ENCODE peak calls at places on chromosomes 1 and 21, in five cellular contexts. One of them, this sample, is unnamed.

GRCh38 chr1:192993426-192994085 is 65.6 kb downstream of the UCHL5 start:
- DNase-seq in stomach: no peak
- DNase-seq in ovary: no peak
- DNase-seq in dorsolateral prefrontal cortex: no peak
- DNase-seq in ascending aorta: no peak
- DNase-seq in this sample: no peak

GRCh38 chr1:222974496-222974895 is 159.7 kb downstream of the DISP1 start:
- DNase-seq in ascending aorta: no peak
- DNase-seq in stomach: no peak
- DNase-seq in ovary: no peak
- DNase-seq in dorsolateral prefrontal cortex: no peak
- DNase-seq in this sample: no peak

GRCh38 chr1:26530898-26531598 is 1.5 kb downstream of the RPS6KA1 start:
- DNase-seq in stomach: peak; percentile 81
- DNase-seq in dorsolateral prefrontal cortex: no peak
- DNase-seq in ovary: no peak
- DNase-seq in ascending aorta: no peak
- DNase-seq in this sample: no peak

GRCh38 chr1:93980320-93980744 is 71.1 kb upstream of the GCLM start:
- DNase-seq in ascending aorta: no peak
- DNase-seq in ovary: no peak
- DNase-seq in dorsolateral prefrontal cortex: no peak
- DNase-seq in stomach: no peak
- DNase-seq in this sample: no peak

GRCh38 chr1:16149702-16150488 is 6.0 kb downstream of the EPHA2 start:
- DNase-seq in ascending aorta: no peak
- DNase-seq in ovary: no peak
- DNase-seq in stomach: no peak
- DNase-seq in dorsolateral prefrontal cortex: no peak
- DNase-seq in this sample: no peak

GRCh38 chr1:59432531-59433439 is 135.9 kb downstream of the FGGY start:
- DNase-seq in ovary: no peak
- DNase-seq in stomach: no peak
- DNase-seq in dorsolateral prefrontal cortex: no peak
- DNase-seq in ascending aorta: no peak
- DNase-seq in this sample: no peak

GRCh38 chr1:181185461-181185860 is 97.0 kb downstream of the IER5 start:
- DNase-seq in dorsolateral prefrontal cortex: no peak
- DNase-seq in stomach: no peak
- DNase-seq in ascending aorta: peak; percentile 33
- DNase-seq in ovary: no peak
- DNase-seq in this sample: no peak

GRCh38 chr21:15058718-15059316 is 6.0 kb downstream of the NRIP1 start:
- DNase-seq in stomach: no peak
- DNase-seq in dorsolateral prefrontal cortex: no peak
- DNase-seq in ascending aorta: no peak
- DNase-seq in ovary: no peak
- DNase-seq in this sample: no peak

GRCh38 chr21:29305068-29305467 is 6.3 kb downstream of the BACH1 start:
- DNase-seq in ascending aorta: no peak
- DNase-seq in stomach: no peak
- DNase-seq in ovary: no peak
- DNase-seq in dorsolateral prefrontal cortex: no peak
- DNase-seq in this sample: no peak

GRCh38 chr1:213675043-213675442 is 312.7 kb upstream of the PROX1 start:
- DNase-seq in ovary: no peak
- DNase-seq in dorsolateral prefrontal cortex: no peak
- DNase-seq in stomach: no peak
- DNase-seq in ascending aorta: no peak
- DNase-seq in this sample: no peak

GRCh38 chr1:46558141-46558963 is 6.9 kb upstream of the KNCN start:
- DNase-seq in ascending aorta: no peak
- DNase-seq in dorsolateral prefrontal cortex: no peak
- DNase-seq in stomach: no peak
- DNase-seq in ovary: no peak
- DNase-seq in this sample: no peak

GRCh38 chr1:65149753-65150463 is 1.9 kb downstream of the AK4 start:
- DNase-seq in stomach: no peak
- DNase-seq in ovary: no peak
- DNase-seq in dorsolateral prefrontal cortex: no peak
- DNase-seq in ascending aorta: no peak
- DNase-seq in this sample: no peak

GRCh38 chr1:31715097-31715872 is 11.5 kb upstream of the COL16A1 start:
- DNase-seq in stomach: peak; percentile 90
- DNase-seq in dorsolateral prefrontal cortex: peak; percentile 66
- DNase-seq in ovary: peak; percentile 97
- DNase-seq in ascending aorta: peak; percentile 97
- DNase-seq in this sample: peak; percentile 86

GRCh38 chr1:179264506-179264905 is 29.1 kb upstream of the SOAT1 start:
- DNase-seq in stomach: no peak
- DNase-seq in ovary: no peak
- DNase-seq in dorsolateral prefrontal cortex: no peak
- DNase-seq in ascending aorta: no peak
- DNase-seq in this sample: no peak

GRCh38 chr1:161196521-161197451 is 2.1 kb downstream of the ADAMTS4 start:
- DNase-seq in stomach: no peak
- DNase-seq in dorsolateral prefrontal cortex: no peak
- DNase-seq in ovary: no peak
- DNase-seq in ascending aorta: no peak
- DNase-seq in this sample: no peak

GRCh38 chr1:156766288-156767100 is 841 bp upstream of the PRCC start:
- DNase-seq in dorsolateral prefrontal cortex: no peak
- DNase-seq in ovary: no peak
- DNase-seq in ascending aorta: no peak
- DNase-seq in stomach: no peak
- DNase-seq in this sample: no peak

GRCh38 chr1:17540255-17541001 is 930 bp downstream of the ARHGEF10L start:
- DNase-seq in ascending aorta: peak; percentile 86
- DNase-seq in dorsolateral prefrontal cortex: no peak
- DNase-seq in stomach: no peak
- DNase-seq in ovary: peak; percentile 66
- DNase-seq in this sample: no peak

GRCh38 chr1:207868769-207869721 is 41.9 kb downstream of the CD34 start:
- DNase-seq in dorsolateral prefrontal cortex: peak; percentile 64
- DNase-seq in ascending aorta: peak; percentile 90
- DNase-seq in stomach: peak; percentile 83
- DNase-seq in ovary: peak; percentile 79
- DNase-seq in this sample: no peak

GRCh38 chr1:119958223-119958622 is 61.9 kb upstream of the ADAM30 start:
- DNase-seq in ovary: no peak
- DNase-seq in ascending aorta: no peak
- DNase-seq in dorsolateral prefrontal cortex: no peak
- DNase-seq in stomach: no peak
- DNase-seq in this sample: no peak

GRCh38 chr1:14215151-14215550 is 383.3 kb upstream of the KAZN start:
- DNase-seq in dorsolateral prefrontal cortex: no peak
- DNase-seq in ovary: no peak
- DNase-seq in ascending aorta: no peak
- DNase-seq in stomach: no peak
- DNase-seq in this sample: no peak

GRCh38 chr1:174875306-174875705 is 124.4 kb upstream of the CACYBP start:
- DNase-seq in ovary: no peak
- DNase-seq in ascending aorta: no peak
- DNase-seq in stomach: peak; percentile 89
- DNase-seq in dorsolateral prefrontal cortex: no peak
- DNase-seq in this sample: no peak

GRCh38 chr1:223017291-223017690 is 125.8 kb downstream of the TLR5 start:
- DNase-seq in ovary: no peak
- DNase-seq in ascending aorta: no peak
- DNase-seq in dorsolateral prefrontal cortex: no peak
- DNase-seq in stomach: no peak
- DNase-seq in this sample: no peak

GRCh38 chr1:54967372-54967771 is 13.1 kb upstream of the TMEM61 start:
- DNase-seq in dorsolateral prefrontal cortex: no peak
- DNase-seq in ascending aorta: peak; percentile 21
- DNase-seq in ovary: no peak
- DNase-seq in stomach: no peak
- DNase-seq in this sample: no peak

GRCh38 chr1:2215329-2215728 is 12.8 kb upstream of the SKI start:
- DNase-seq in dorsolateral prefrontal cortex: no peak
- DNase-seq in ascending aorta: peak; percentile 61
- DNase-seq in stomach: no peak
- DNase-seq in ovary: peak; percentile 31
- DNase-seq in this sample: no peak

GRCh38 chr1:6871300-6871972 is 86.2 kb downstream of the CAMTA1 start:
- DNase-seq in ascending aorta: no peak
- DNase-seq in stomach: no peak
- DNase-seq in dorsolateral prefrontal cortex: no peak
- DNase-seq in ovary: no peak
- DNase-seq in this sample: no peak

GRCh38 chr1:19814244-19814661 is 830 bp downstream of the RNF186 start:
- DNase-seq in ovary: no peak
- DNase-seq in dorsolateral prefrontal cortex: no peak
- DNase-seq in ascending aorta: no peak
- DNase-seq in stomach: no peak
- DNase-seq in this sample: no peak

GRCh38 chr1:97277891-97278662 is 556.5 kb downstream of the PTBP2 start:
- DNase-seq in ascending aorta: no peak
- DNase-seq in stomach: no peak
- DNase-seq in dorsolateral prefrontal cortex: no peak
- DNase-seq in ovary: no peak
- DNase-seq in this sample: no peak

DNA sequence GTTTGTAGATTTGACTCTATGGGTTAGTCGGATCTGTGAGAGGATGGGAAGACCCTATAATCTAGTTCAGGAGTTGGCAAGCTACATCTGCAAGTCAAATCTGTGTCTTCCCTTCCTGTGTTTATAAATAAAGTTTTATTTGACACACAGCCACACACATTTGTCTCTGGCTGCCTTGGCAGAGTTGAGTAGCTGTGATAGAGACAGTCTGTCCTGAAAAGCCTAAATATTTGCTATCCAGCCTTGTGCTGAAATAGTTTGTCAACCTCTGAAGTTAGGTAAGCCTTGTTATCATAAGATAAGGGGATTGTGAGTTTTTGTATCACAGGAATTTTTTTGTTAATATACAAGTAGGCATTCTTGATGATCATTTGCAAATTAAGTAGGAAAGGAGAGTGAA is 136.8 kb downstream of the NOS1AP start:
- DNase-seq in dorsolateral prefrontal cortex: no peak
- DNase-seq in stomach: no peak
- DNase-seq in ovary: no peak
- DNase-seq in ascending aorta: no peak
- DNase-seq in this sample: no peak
- H3K27me3 ChIP-seq in dorsolateral prefrontal cortex: no peaks in the 10 kb centered on the region
- H3K27me3 ChIP-seq in stomach: no peaks in the 10 kb centered on the region
- H3K27me3 ChIP-seq in ovary: no peaks in the 10 kb centered on the region
- H3K27me3 ChIP-seq in ascending aorta: no peaks in the 10 kb centered on the region
- H3K27me3 ChIP-seq in this sample: no peaks in the 10 kb centered on the region

GRCh38 chr1:10778640-10779039 is 17.8 kb downstream of the CASZ1 start:
- DNase-seq in dorsolateral prefrontal cortex: no peak
- DNase-seq in stomach: no peak
- DNase-seq in ovary: no peak
- DNase-seq in ascending aorta: no peak
- DNase-seq in this sample: no peak

GRCh38 chr1:10774615-10775310 is 21.7 kb downstream of the CASZ1 start:
- DNase-seq in dorsolateral prefrontal cortex: no peak
- DNase-seq in ascending aorta: no peak
- DNase-seq in stomach: peak; percentile 59
- DNase-seq in ovary: no peak
- DNase-seq in this sample: no peak

GRCh38 chr1:10773851-10774614 is 22.4 kb downstream of the CASZ1 start:
- DNase-seq in dorsolateral prefrontal cortex: no peak
- DNase-seq in ascending aorta: no peak
- DNase-seq in stomach: no peak
- DNase-seq in ovary: no peak
- DNase-seq in this sample: no peak

GRCh38 chr1:10777749-10778574 is 18.5 kb downstream of the CASZ1 start:
- DNase-seq in dorsolateral prefrontal cortex: no peak
- DNase-seq in ovary: no peak
- DNase-seq in stomach: no peak
- DNase-seq in ascending aorta: no peak
- DNase-seq in this sample: no peak

GRCh38 chr1:10776206-10776905 is 20.1 kb downstream of the CASZ1 start:
- DNase-seq in stomach: peak; percentile 80
- DNase-seq in dorsolateral prefrontal cortex: no peak
- DNase-seq in ascending aorta: no peak
- DNase-seq in ovary: no peak
- DNase-seq in this sample: no peak
- H3K27me3 ChIP-seq in stomach: no peaks in the 10 kb centered on the region
- H3K27me3 ChIP-seq in dorsolateral prefrontal cortex: no peaks in the 10 kb centered on the region
- H3K27me3 ChIP-seq in ascending aorta: no peaks in the 10 kb centered on the region
- H3K27me3 ChIP-seq in ovary: no peaks in the 10 kb centered on the region
- H3K27me3 ChIP-seq in this sample: no peaks in the 10 kb centered on the region

GRCh38 chr1:104322131-104322530 is 572.4 kb downstream of the AMY1C start:
- DNase-seq in stomach: no peak
- DNase-seq in dorsolateral prefrontal cortex: no peak
- DNase-seq in ovary: no peak
- DNase-seq in ascending aorta: no peak
- DNase-seq in this sample: no peak
- H3K27me3 ChIP-seq in stomach: no peaks in the 10 kb centered on the region
- H3K27me3 ChIP-seq in dorsolateral prefrontal cortex: no peaks in the 10 kb centered on the region
- H3K27me3 ChIP-seq in ovary: no peaks in the 10 kb centered on the region
- H3K27me3 ChIP-seq in ascending aorta: no peaks in the 10 kb centered on the region
- H3K27me3 ChIP-seq in this sample: no peaks in the 10 kb centered on the region

DNA sequence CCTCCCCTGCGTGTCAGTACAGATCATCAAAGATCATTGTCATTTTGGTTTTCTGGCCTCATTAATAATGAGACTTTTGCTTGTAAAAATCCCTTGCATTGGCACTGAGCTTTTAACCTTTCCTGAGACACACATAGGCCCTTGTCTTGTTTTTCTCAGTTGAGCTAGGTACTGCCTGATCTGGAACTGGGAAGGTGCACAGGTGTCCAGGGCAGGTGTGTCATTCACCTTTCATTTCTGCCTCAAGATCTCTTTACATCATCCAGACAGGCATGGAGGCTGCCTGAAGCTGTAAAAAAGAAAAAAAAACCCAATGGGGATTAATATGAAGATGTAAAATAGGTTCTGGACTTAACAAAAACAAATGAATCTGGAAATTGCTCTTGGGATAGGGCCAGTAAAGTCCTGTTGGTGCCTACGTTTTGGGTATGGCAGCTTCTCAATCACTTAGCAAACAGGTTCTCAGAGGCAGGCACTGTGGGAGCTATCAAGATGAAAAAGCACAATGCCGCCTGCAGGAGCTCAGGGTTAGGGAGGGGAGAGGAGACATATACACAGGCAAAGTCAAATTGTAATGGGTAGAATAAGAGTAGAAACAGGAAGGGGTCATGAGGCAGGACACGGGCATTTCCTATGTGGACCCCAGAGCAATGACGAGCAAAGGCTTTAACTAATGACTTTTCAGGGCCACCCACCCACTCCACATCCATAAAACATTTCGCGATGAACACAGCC is 1.0 kb upstream of the KCNC4 start:
- DNase-seq in stomach: no peak
- DNase-seq in dorsolateral prefrontal cortex: no peak
- DNase-seq in ascending aorta: no peak
- DNase-seq in ovary: no peak
- DNase-seq in this sample: no peak
- H3K27me3 ChIP-seq in stomach: peaks cover 10% of the 10 kb centered on the region
- H3K27me3 ChIP-seq in dorsolateral prefrontal cortex: no peaks in the 10 kb centered on the region
- H3K27me3 ChIP-seq in ascending aorta: no peaks in the 10 kb centered on the region
- H3K27me3 ChIP-seq in ovary: no peaks in the 10 kb centered on the region
- H3K27me3 ChIP-seq in this sample: no peaks in the 10 kb centered on the region

GRCh38 chr1:37305108-37305507 is 169.3 kb upstream of the ZC3H12A start:
- DNase-seq in dorsolateral prefrontal cortex: no peak
- DNase-seq in ascending aorta: no peak
- DNase-seq in stomach: no peak
- DNase-seq in ovary: no peak
- DNase-seq in this sample: no peak
- H3K27me3 ChIP-seq in dorsolateral prefrontal cortex: no peaks in the 10 kb centered on the region
- H3K27me3 ChIP-seq in ascending aorta: no peaks in the 10 kb centered on the region
- H3K27me3 ChIP-seq in stomach: peaks cover 3% of the 10 kb centered on the region
- H3K27me3 ChIP-seq in ovary: no peaks in the 10 kb centered on the region
- H3K27me3 ChIP-seq in this sample: no peaks in the 10 kb centered on the region

GRCh38 chr1:233315718-233316301 is 11.7 kb upstream of the MAP3K21 start:
- DNase-seq in ascending aorta: no peak
- DNase-seq in ovary: no peak
- DNase-seq in dorsolateral prefrontal cortex: no peak
- DNase-seq in stomach: no peak
- DNase-seq in this sample: no peak
- H3K27me3 ChIP-seq in ascending aorta: no peaks in the 10 kb centered on the region
- H3K27me3 ChIP-seq in ovary: no peaks in the 10 kb centered on the region
- H3K27me3 ChIP-seq in dorsolateral prefrontal cortex: no peaks in the 10 kb centered on the region
- H3K27me3 ChIP-seq in stomach: no peaks in the 10 kb centered on the region
- H3K27me3 ChIP-seq in this sample: no peaks in the 10 kb centered on the region